ENCODE peak calls at places on chromosomes 7 and 10, in seven cellular contexts. One of them, this sample, is unnamed.

GRCh38 chr7:144606231-144606630 is 202.7 kb upstream of the NOBOX start:
- DNase-seq in suprapubic skin: no peak
- DNase-seq in cardiac muscle cell: peak; percentile 11
- DNase-seq in CD8-positive, alpha-beta T cell: no peak
- DNase-seq in PC-3: peak; percentile 11
- DNase-seq in IMR-90: no peak
- DNase-seq in PC-9: no peak
- DNase-seq in this sample: no peak

GRCh38 chr10:44960482-44961230 is 1.1 kb downstream of the RASSF4 start:
- DNase-seq in IMR-90: no peak
- DNase-seq in PC-9: no peak
- DNase-seq in suprapubic skin: peak; percentile 61
- DNase-seq in CD8-positive, alpha-beta T cell: no peak
- DNase-seq in cardiac muscle cell: no peak
- DNase-seq in PC-3: no peak
- DNase-seq in this sample: no peak

GRCh38 chr7:121305109-121305508 is 23.7 kb upstream of the WNT16 start:
- DNase-seq in suprapubic skin: no peak
- DNase-seq in IMR-90: peak; percentile 50
- DNase-seq in CD8-positive, alpha-beta T cell: no peak
- DNase-seq in PC-3: no peak
- DNase-seq in PC-9: no peak
- DNase-seq in cardiac muscle cell: peak; percentile 26
- DNase-seq in this sample: no peak

GRCh38 chr7:120260111-120260510 is 12.9 kb upstream of the KCND2 start:
- DNase-seq in PC-3: no peak
- DNase-seq in suprapubic skin: no peak
- DNase-seq in IMR-90: no peak
- DNase-seq in PC-9: no peak
- DNase-seq in cardiac muscle cell: no peak
- DNase-seq in CD8-positive, alpha-beta T cell: no peak
- DNase-seq in this sample: no peak

GRCh38 chr10:114061148-114061547 is 17.5 kb downstream of the ADRB1 start:
- DNase-seq in cardiac muscle cell: no peak
- DNase-seq in suprapubic skin: no peak
- DNase-seq in CD8-positive, alpha-beta T cell: no peak
- DNase-seq in PC-3: no peak
- DNase-seq in IMR-90: no peak
- DNase-seq in PC-9: no peak
- DNase-seq in this sample: no peak

GRCh38 chr10:44325157-44325556 is 59.7 kb downstream of the CXCL12 start:
- DNase-seq in IMR-90: no peak
- DNase-seq in suprapubic skin: no peak
- DNase-seq in CD8-positive, alpha-beta T cell: no peak
- DNase-seq in PC-9: no peak
- DNase-seq in PC-3: peak; percentile 74
- DNase-seq in cardiac muscle cell: no peak
- DNase-seq in this sample: peak; percentile 64

GRCh38 chr10:102230264-102230860 is 4.3 kb downstream of the ELOVL3 start:
- DNase-seq in IMR-90: peak; percentile 42
- DNase-seq in cardiac muscle cell: peak; percentile 77
- DNase-seq in PC-3: peak; percentile 55
- DNase-seq in CD8-positive, alpha-beta T cell: peak; percentile 5
- DNase-seq in suprapubic skin: no peak
- DNase-seq in PC-9: peak; percentile 61
- DNase-seq in this sample: peak; percentile 45

GRCh38 chr10:84108797-84109196 is 30.5 kb upstream of the GHITM start:
- DNase-seq in PC-9: no peak
- DNase-seq in CD8-positive, alpha-beta T cell: no peak
- DNase-seq in IMR-90: no peak
- DNase-seq in cardiac muscle cell: no peak
- DNase-seq in PC-3: no peak
- DNase-seq in suprapubic skin: no peak
- DNase-seq in this sample: no peak

GRCh38 chr7:35729061-35729783 is 34.3 kb upstream of the HERPUD2 start:
- DNase-seq in PC-3: no peak
- DNase-seq in cardiac muscle cell: no peak
- DNase-seq in PC-9: no peak
- DNase-seq in CD8-positive, alpha-beta T cell: peak; percentile 38
- DNase-seq in suprapubic skin: no peak
- DNase-seq in IMR-90: no peak
- DNase-seq in this sample: no peak

GRCh38 chr10:122112625-122113160 is 123.7 kb downstream of the TACC2 start:
- DNase-seq in cardiac muscle cell: peak; percentile 97
- DNase-seq in PC-9: peak; percentile 85
- DNase-seq in IMR-90: peak; percentile 96
- DNase-seq in PC-3: peak; percentile 86
- DNase-seq in CD8-positive, alpha-beta T cell: no peak
- DNase-seq in suprapubic skin: peak; percentile 88
- DNase-seq in this sample: peak; percentile 91

GRCh38 chr7:151595702-151596340 is 76.1 kb upstream of the RHEB start:
- DNase-seq in suprapubic skin: no peak
- DNase-seq in PC-3: no peak
- DNase-seq in IMR-90: no peak
- DNase-seq in PC-9: peak; percentile 67
- DNase-seq in CD8-positive, alpha-beta T cell: no peak
- DNase-seq in cardiac muscle cell: no peak
- DNase-seq in this sample: no peak

GRCh38 chr7:46494026-46494425 is 573.0 kb upstream of the IGFBP3 start:
- DNase-seq in cardiac muscle cell: peak; percentile 43
- DNase-seq in suprapubic skin: no peak
- DNase-seq in IMR-90: peak; percentile 66
- DNase-seq in PC-9: no peak
- DNase-seq in CD8-positive, alpha-beta T cell: no peak
- DNase-seq in PC-3: peak; percentile 42
- DNase-seq in this sample: no peak

GRCh38 chr10:104337527-104337984 is 709 bp downstream of the ITPRIP start:
- DNase-seq in suprapubic skin: no peak
- DNase-seq in IMR-90: peak; percentile 37
- DNase-seq in PC-9: no peak
- DNase-seq in cardiac muscle cell: peak; percentile 51
- DNase-seq in CD8-positive, alpha-beta T cell: no peak
- DNase-seq in PC-3: peak; percentile 22
- DNase-seq in this sample: no peak

GRCh38 chr10:86308056-86308455 is 58.5 kb downstream of the GRID1 start:
- DNase-seq in cardiac muscle cell: no peak
- DNase-seq in CD8-positive, alpha-beta T cell: no peak
- DNase-seq in IMR-90: no peak
- DNase-seq in PC-9: no peak
- DNase-seq in PC-3: no peak
- DNase-seq in suprapubic skin: no peak
- DNase-seq in this sample: no peak

GRCh38 chr7:43212921-43213320 is 100.5 kb downstream of the HECW1 start:
- DNase-seq in PC-9: no peak
- DNase-seq in IMR-90: no peak
- DNase-seq in cardiac muscle cell: no peak
- DNase-seq in suprapubic skin: no peak
- DNase-seq in PC-3: no peak
- DNase-seq in CD8-positive, alpha-beta T cell: no peak
- DNase-seq in this sample: no peak

GRCh38 chr10:124022066-124022465 is 71.3 kb downstream of the CHST15 start:
- DNase-seq in PC-9: no peak
- DNase-seq in suprapubic skin: no peak
- DNase-seq in CD8-positive, alpha-beta T cell: no peak
- DNase-seq in PC-3: no peak
- DNase-seq in IMR-90: no peak
- DNase-seq in cardiac muscle cell: no peak
- DNase-seq in this sample: no peak

GRCh38 chr10:114151486-114151885 is 22.5 kb downstream of the CCDC186 start:
- DNase-seq in suprapubic skin: no peak
- DNase-seq in CD8-positive, alpha-beta T cell: no peak
- DNase-seq in IMR-90: peak; percentile 92
- DNase-seq in PC-3: peak; percentile 81
- DNase-seq in PC-9: peak; percentile 73
- DNase-seq in cardiac muscle cell: peak; percentile 55
- DNase-seq in this sample: no peak

GRCh38 chr7:9192969-9193368 is 759.6 kb downstream of the NXPH1 start:
- DNase-seq in cardiac muscle cell: no peak
- DNase-seq in suprapubic skin: no peak
- DNase-seq in PC-3: no peak
- DNase-seq in PC-9: no peak
- DNase-seq in IMR-90: no peak
- DNase-seq in CD8-positive, alpha-beta T cell: no peak
- DNase-seq in this sample: no peak

GRCh38 chr7:139054101-139054500 is 18.3 kb upstream of the ZC3HAV1L start:
- DNase-seq in PC-3: no peak
- DNase-seq in IMR-90: no peak
- DNase-seq in cardiac muscle cell: no peak
- DNase-seq in suprapubic skin: no peak
- DNase-seq in PC-9: no peak
- DNase-seq in CD8-positive, alpha-beta T cell: no peak
- DNase-seq in this sample: no peak

GRCh38 chr7:467393-467828 is 52.2 kb downstream of the PDGFA start:
- DNase-seq in PC-9: no peak
- DNase-seq in cardiac muscle cell: no peak
- DNase-seq in CD8-positive, alpha-beta T cell: no peak
- DNase-seq in suprapubic skin: peak; percentile 55
- DNase-seq in PC-3: no peak
- DNase-seq in IMR-90: no peak
- DNase-seq in this sample: no peak

GRCh38 chr10:28892818-28893547 is 215.7 kb downstream of the BAMBI start:
- DNase-seq in CD8-positive, alpha-beta T cell: no peak
- DNase-seq in PC-3: peak; percentile 68
- DNase-seq in cardiac muscle cell: peak; percentile 65
- DNase-seq in IMR-90: peak; percentile 86
- DNase-seq in PC-9: no peak
- DNase-seq in suprapubic skin: no peak
- DNase-seq in this sample: no peak

GRCh38 chr7:73960548-73960947 is 67.4 kb upstream of the ELN start:
- DNase-seq in PC-9: peak; percentile 55
- DNase-seq in PC-3: peak; percentile 19
- DNase-seq in IMR-90: no peak
- DNase-seq in cardiac muscle cell: no peak
- DNase-seq in CD8-positive, alpha-beta T cell: no peak
- DNase-seq in suprapubic skin: no peak
- DNase-seq in this sample: no peak

GRCh38 chr7:150993511-150993910 is 2.7 kb downstream of the NOS3 start:
- DNase-seq in IMR-90: no peak
- DNase-seq in PC-3: no peak
- DNase-seq in CD8-positive, alpha-beta T cell: no peak
- DNase-seq in suprapubic skin: no peak
- DNase-seq in PC-9: no peak
- DNase-seq in cardiac muscle cell: no peak
- DNase-seq in this sample: no peak

GRCh38 chr7:30705008-30705407 is 22.8 kb upstream of the CRHR2 start:
- DNase-seq in PC-9: peak; percentile 94
- DNase-seq in CD8-positive, alpha-beta T cell: no peak
- DNase-seq in IMR-90: no peak
- DNase-seq in suprapubic skin: no peak
- DNase-seq in PC-3: peak; percentile 2
- DNase-seq in cardiac muscle cell: no peak
- DNase-seq in this sample: no peak

GRCh38 chr10:48363617-48364355 is 57.3 kb downstream of the MAPK8 start:
- DNase-seq in CD8-positive, alpha-beta T cell: no peak
- DNase-seq in PC-3: peak; percentile 86
- DNase-seq in suprapubic skin: no peak
- DNase-seq in IMR-90: peak; percentile 80
- DNase-seq in cardiac muscle cell: peak; percentile 86
- DNase-seq in PC-9: peak; percentile 42
- DNase-seq in this sample: peak; percentile 57

DNA sequence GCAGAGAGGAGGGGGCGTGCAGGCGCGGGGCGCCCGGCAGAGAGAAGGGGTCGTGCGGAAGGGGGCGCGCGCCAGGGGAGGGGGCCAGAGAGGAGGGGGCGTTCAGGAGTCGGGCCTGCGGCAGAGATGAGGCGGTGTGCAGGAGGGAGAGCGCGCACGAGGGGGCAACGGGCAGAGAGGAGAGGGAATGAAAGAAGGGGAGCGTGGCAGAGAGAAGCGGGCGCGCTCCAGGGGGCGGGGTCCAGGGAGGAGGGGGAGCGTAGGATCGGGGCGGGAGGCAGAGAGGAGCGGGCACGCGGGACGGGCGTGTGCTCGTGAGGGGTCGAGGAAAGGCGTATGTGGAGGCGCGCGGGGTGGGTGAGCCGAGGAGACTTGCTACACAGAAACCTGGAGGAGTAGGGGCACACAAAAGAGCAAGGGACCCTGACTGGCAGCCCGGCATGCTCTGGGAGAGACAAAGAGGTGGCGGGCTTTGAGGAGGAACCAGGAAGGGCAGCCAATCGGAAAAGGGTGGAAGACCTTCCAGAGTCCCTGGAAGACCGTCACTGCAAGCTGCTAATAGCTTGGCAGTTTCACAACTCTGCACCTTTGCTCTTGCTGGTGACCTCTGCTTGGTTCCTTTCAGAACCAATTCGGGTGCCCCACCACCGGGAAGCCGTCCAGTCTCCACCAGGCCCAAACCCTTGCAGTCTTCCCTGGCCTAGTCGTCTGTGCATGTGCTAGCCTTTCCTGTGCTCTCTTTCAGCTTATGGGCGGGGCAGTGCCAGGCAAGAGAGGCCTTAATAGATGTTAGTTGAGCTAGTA is 621 bp downstream of the DYDC2 start:
- DNase-seq in suprapubic skin: no peak
- DNase-seq in IMR-90: no peak
- DNase-seq in PC-9: no peak
- DNase-seq in CD8-positive, alpha-beta T cell: no peak
- DNase-seq in cardiac muscle cell: peak; percentile 2
- DNase-seq in PC-3: no peak
- DNase-seq in this sample: no peak
- H3K4me3 ChIP-seq in suprapubic skin: peak overlapping the region; percentile 52
- H3K4me3 ChIP-seq in IMR-90: no peak overlapping the region
- H3K4me3 ChIP-seq in PC-9: no peak overlapping the region
- H3K4me3 ChIP-seq in CD8-positive, alpha-beta T cell: peak overlapping the region; percentile 39
- H3K4me3 ChIP-seq in cardiac muscle cell: peak overlapping the region; percentile 55
- H3K4me3 ChIP-seq in PC-3: no peak overlapping the region
- H3K4me3 ChIP-seq in this sample: no peak overlapping the region

GRCh38 chr7:23357190-23358093 is 58.3 kb downstream of the MALSU1 start:
- DNase-seq in suprapubic skin: no peak
- DNase-seq in PC-9: peak; percentile 99
- DNase-seq in IMR-90: peak; percentile 56
- DNase-seq in cardiac muscle cell: peak; percentile 59
- DNase-seq in PC-3: peak; percentile 87
- DNase-seq in CD8-positive, alpha-beta T cell: no peak
- DNase-seq in this sample: no peak
- H3K4me3 ChIP-seq in suprapubic skin: no peak overlapping the region
- H3K4me3 ChIP-seq in PC-9: peak overlapping the region; percentile 28
- H3K4me3 ChIP-seq in IMR-90: no peak overlapping the region
- H3K4me3 ChIP-seq in cardiac muscle cell: no peak overlapping the region
- H3K4me3 ChIP-seq in PC-3: peak overlapping the region; percentile 54
- H3K4me3 ChIP-seq in CD8-positive, alpha-beta T cell: no peak overlapping the region
- H3K4me3 ChIP-seq in this sample: no peak overlapping the region

GRCh38 chr10:110370005-110370404 is 65.3 kb upstream of the SMNDC1 start:
- DNase-seq in suprapubic skin: no peak
- DNase-seq in PC-3: no peak
- DNase-seq in IMR-90: no peak
- DNase-seq in CD8-positive, alpha-beta T cell: no peak
- DNase-seq in cardiac muscle cell: no peak
- DNase-seq in PC-9: no peak
- DNase-seq in this sample: no peak
- H3K4me3 ChIP-seq in suprapubic skin: no peak overlapping the region
- H3K4me3 ChIP-seq in PC-3: no peak overlapping the region
- H3K4me3 ChIP-seq in IMR-90: no peak overlapping the region
- H3K4me3 ChIP-seq in CD8-positive, alpha-beta T cell: no peak overlapping the region
- H3K4me3 ChIP-seq in cardiac muscle cell: no peak overlapping the region
- H3K4me3 ChIP-seq in PC-9: no peak overlapping the region
- H3K4me3 ChIP-seq in this sample: no peak overlapping the region

DNA sequence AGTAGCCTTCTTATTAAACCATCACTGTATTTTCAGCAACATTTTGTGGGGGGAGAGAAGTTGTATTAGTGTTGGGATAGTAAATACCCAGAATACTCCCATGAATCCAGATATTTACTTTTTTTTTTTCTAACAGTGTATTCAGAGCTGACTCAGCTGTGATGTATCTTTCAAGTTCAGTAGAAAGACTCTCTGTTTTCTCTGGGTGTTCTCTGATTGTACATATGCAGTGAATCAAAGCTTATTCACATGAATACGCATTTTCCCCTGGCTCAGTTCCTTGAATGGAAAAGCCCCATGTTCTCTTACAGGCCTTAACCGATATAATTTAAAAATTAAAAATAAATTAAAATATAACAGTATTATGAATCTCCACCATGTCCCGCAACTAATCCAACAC is 1.3 kb downstream of the TFPI2 start:
- DNase-seq in PC-9: no peak
- DNase-seq in IMR-90: peak; percentile 92
- DNase-seq in PC-3: peak; percentile 87
- DNase-seq in CD8-positive, alpha-beta T cell: no peak
- DNase-seq in cardiac muscle cell: peak; percentile 70
- DNase-seq in suprapubic skin: no peak
- DNase-seq in this sample: no peak
- H3K4me3 ChIP-seq in PC-9: peak overlapping the region; percentile 91
- H3K4me3 ChIP-seq in IMR-90: peak overlapping the region; percentile 69
- H3K4me3 ChIP-seq in PC-3: peak overlapping the region; percentile 83
- H3K4me3 ChIP-seq in CD8-positive, alpha-beta T cell: no peak overlapping the region
- H3K4me3 ChIP-seq in cardiac muscle cell: peak overlapping the region; percentile 81
- H3K4me3 ChIP-seq in suprapubic skin: no peak overlapping the region
- H3K4me3 ChIP-seq in this sample: no peak overlapping the region